ENCODE peak calls at places on chromosomes 5 and 9, in four cellular contexts. One of them, this sample, is unnamed.

GRCh38 chr5:172150514-172151425 is 37.3 kb downstream of the STK10 start:
- DNase-seq in cardiac fibroblast: peak
- DNase-seq in CD8-positive, alpha-beta T cell: no peak
- DNase-seq in retinal pigment epithelial cell: no peak
- DNase-seq in this sample: peak

GRCh38 chr5:84384604-84385575 is at the start of gene EDIL3:
- DNase-seq in cardiac fibroblast: peak
- DNase-seq in retinal pigment epithelial cell: no peak
- DNase-seq in CD8-positive, alpha-beta T cell: no peak
- DNase-seq in this sample: peak

GRCh38 chr9:124881138-124881743 is 19.3 kb downstream of the ARPC5L start:
- DNase-seq in CD8-positive, alpha-beta T cell: no peak
- DNase-seq in retinal pigment epithelial cell: no peak
- DNase-seq in cardiac fibroblast: no peak
- DNase-seq in this sample: no peak

GRCh38 chr5:51882647-51883046 is 499.4 kb downstream of the ISL1 start:
- DNase-seq in CD8-positive, alpha-beta T cell: no peak
- DNase-seq in retinal pigment epithelial cell: no peak
- DNase-seq in cardiac fibroblast: no peak
- DNase-seq in this sample: no peak

GRCh38 chr5:32692066-32692746 is 18.9 kb upstream of the NPR3 start:
- DNase-seq in cardiac fibroblast: peak
- DNase-seq in retinal pigment epithelial cell: peak
- DNase-seq in CD8-positive, alpha-beta T cell: no peak
- DNase-seq in this sample: peak

GRCh38 chr5:32562841-32563240 is 22.5 kb upstream of the SUB1 start:
- DNase-seq in CD8-positive, alpha-beta T cell: no peak
- DNase-seq in cardiac fibroblast: peak
- DNase-seq in retinal pigment epithelial cell: no peak
- DNase-seq in this sample: no peak

GRCh38 chr9:116589392-116590354 is 97.4 kb upstream of the TRIM32 start:
- DNase-seq in retinal pigment epithelial cell: no peak
- DNase-seq in CD8-positive, alpha-beta T cell: no peak
- DNase-seq in cardiac fibroblast: peak
- DNase-seq in this sample: peak

GRCh38 chr9:132833451-132834130 is 44.5 kb downstream of the AK8 start:
- DNase-seq in retinal pigment epithelial cell: no peak
- DNase-seq in cardiac fibroblast: no peak
- DNase-seq in CD8-positive, alpha-beta T cell: no peak
- DNase-seq in this sample: no peak

GRCh38 chr5:74408150-74409043 is 232.1 kb downstream of the ENC1 start:
- DNase-seq in retinal pigment epithelial cell: no peak
- DNase-seq in CD8-positive, alpha-beta T cell: no peak
- DNase-seq in cardiac fibroblast: no peak
- DNase-seq in this sample: no peak

GRCh38 chr5:61320860-61321259 is 11.2 kb upstream of the ZSWIM6 start:
- DNase-seq in CD8-positive, alpha-beta T cell: no peak
- DNase-seq in retinal pigment epithelial cell: no peak
- DNase-seq in cardiac fibroblast: no peak
- DNase-seq in this sample: no peak

GRCh38 chr5:170297589-170298462 is at the start of gene LCP2:
- DNase-seq in retinal pigment epithelial cell: no peak
- DNase-seq in CD8-positive, alpha-beta T cell: peak
- DNase-seq in cardiac fibroblast: no peak
- DNase-seq in this sample: no peak

GRCh38 chr9:4365055-4365454 is 65.2 kb upstream of the GLIS3 start:
- DNase-seq in cardiac fibroblast: no peak
- DNase-seq in retinal pigment epithelial cell: no peak
- DNase-seq in CD8-positive, alpha-beta T cell: no peak
- DNase-seq in this sample: no peak

GRCh38 chr5:131821221-131821620 is 24.4 kb upstream of the FNIP1 start:
- DNase-seq in cardiac fibroblast: no peak
- DNase-seq in CD8-positive, alpha-beta T cell: no peak
- DNase-seq in retinal pigment epithelial cell: no peak
- DNase-seq in this sample: peak

GRCh38 chr9:109354190-109354589 is 33.3 kb upstream of the EPB41L4B start:
- DNase-seq in cardiac fibroblast: no peak
- DNase-seq in retinal pigment epithelial cell: no peak
- DNase-seq in CD8-positive, alpha-beta T cell: no peak
- DNase-seq in this sample: no peak

GRCh38 chr9:109346904-109347303 is 26.0 kb upstream of the EPB41L4B start:
- DNase-seq in cardiac fibroblast: no peak
- DNase-seq in CD8-positive, alpha-beta T cell: no peak
- DNase-seq in retinal pigment epithelial cell: no peak
- DNase-seq in this sample: no peak

GRCh38 chr9:109351032-109351431 is 30.2 kb upstream of the EPB41L4B start:
- DNase-seq in retinal pigment epithelial cell: no peak
- DNase-seq in CD8-positive, alpha-beta T cell: no peak
- DNase-seq in cardiac fibroblast: no peak
- DNase-seq in this sample: no peak

DNA sequence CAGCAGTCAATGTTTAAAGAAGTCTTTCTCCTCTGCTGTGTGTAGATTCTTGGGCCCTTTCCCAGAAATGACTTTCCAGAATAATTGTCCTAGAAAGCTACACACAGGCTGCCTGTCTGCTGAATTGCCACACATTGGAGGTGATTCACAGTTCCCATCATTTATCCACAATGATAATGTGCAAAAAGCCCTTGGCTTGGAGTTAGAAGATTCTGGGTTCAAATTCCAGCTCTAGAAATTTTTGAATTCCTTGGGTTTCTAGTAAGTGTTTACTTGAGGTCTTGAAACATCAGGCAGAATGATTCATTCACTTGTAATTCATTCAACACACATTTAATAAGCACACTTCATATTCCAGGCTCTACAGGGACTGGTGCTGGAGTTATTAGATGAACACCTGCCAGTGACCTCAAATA is 28.6 kb upstream of the EPB41L4B start:
- DNase-seq in CD8-positive, alpha-beta T cell: no peak
- DNase-seq in retinal pigment epithelial cell: peak
- DNase-seq in cardiac fibroblast: peak
- DNase-seq in this sample: peak
- H3K4me3 ChIP-seq in CD8-positive, alpha-beta T cell: no peak
- H3K4me3 ChIP-seq in retinal pigment epithelial cell: no peak
- H3K4me3 ChIP-seq in cardiac fibroblast: no peak
- H3K4me3 ChIP-seq in this sample: no peak

GRCh38 chr5:128084228-128085167 is 932 bp downstream of the SLC12A2 start:
- DNase-seq in cardiac fibroblast: peak
- DNase-seq in CD8-positive, alpha-beta T cell: peak
- DNase-seq in retinal pigment epithelial cell: no peak
- DNase-seq in this sample: peak

GRCh38 chr5:128083033-128083810 is at the start of gene SLC12A2:
- DNase-seq in CD8-positive, alpha-beta T cell: peak
- DNase-seq in cardiac fibroblast: peak
- DNase-seq in retinal pigment epithelial cell: peak
- DNase-seq in this sample: peak

GRCh38 chr5:128082551-128083032 is 974 bp upstream of the SLC12A2 start:
- DNase-seq in cardiac fibroblast: no peak
- DNase-seq in retinal pigment epithelial cell: no peak
- DNase-seq in CD8-positive, alpha-beta T cell: no peak
- DNase-seq in this sample: no peak

GRCh38 chr5:128083811-128084227 is 253 bp downstream of the SLC12A2 start:
- DNase-seq in CD8-positive, alpha-beta T cell: no peak
- DNase-seq in cardiac fibroblast: peak
- DNase-seq in retinal pigment epithelial cell: no peak
- DNase-seq in this sample: peak

GRCh38 chr5:128081111-128081865 is 2.3 kb upstream of the SLC12A2 start:
- DNase-seq in cardiac fibroblast: peak
- DNase-seq in CD8-positive, alpha-beta T cell: no peak
- DNase-seq in retinal pigment epithelial cell: no peak
- DNase-seq in this sample: peak
- TF ChIP-seq CTCF in cardiac fibroblast: peak
- TF ChIP-seq CTCF in CD8-positive, alpha-beta T cell: no peak
- TF ChIP-seq CTCF in retinal pigment epithelial cell: peak
- TF ChIP-seq CTCF in this sample: peak

GRCh38 chr9:136927343-136928261 is 16.9 kb downstream of the FBXW5 start:
- DNase-seq in cardiac fibroblast: peak
- DNase-seq in CD8-positive, alpha-beta T cell: no peak
- DNase-seq in retinal pigment epithelial cell: no peak
- DNase-seq in this sample: peak
- H3K4me3 ChIP-seq in cardiac fibroblast: no peak
- H3K4me3 ChIP-seq in CD8-positive, alpha-beta T cell: no peak
- H3K4me3 ChIP-seq in retinal pigment epithelial cell: no peak
- H3K4me3 ChIP-seq in this sample: no peak

GRCh38 chr9:98805506-98806272 is 1.8 kb upstream of the GALNT12 start:
- DNase-seq in cardiac fibroblast: peak
- DNase-seq in CD8-positive, alpha-beta T cell: no peak
- DNase-seq in retinal pigment epithelial cell: peak
- DNase-seq in this sample: peak

GRCh38 chr9:98807070-98807810 is at the start of gene GALNT12:
- DNase-seq in CD8-positive, alpha-beta T cell: peak
- DNase-seq in cardiac fibroblast: no peak
- DNase-seq in retinal pigment epithelial cell: no peak
- DNase-seq in this sample: no peak

GRCh38 chr9:98808411-98808815 is 943 bp downstream of the GALNT12 start:
- DNase-seq in CD8-positive, alpha-beta T cell: no peak
- DNase-seq in cardiac fibroblast: no peak
- DNase-seq in retinal pigment epithelial cell: peak
- DNase-seq in this sample: no peak

GRCh38 chr9:98807811-98808195 is 333 bp downstream of the GALNT12 start:
- DNase-seq in cardiac fibroblast: no peak
- DNase-seq in retinal pigment epithelial cell: no peak
- DNase-seq in CD8-positive, alpha-beta T cell: no peak
- DNase-seq in this sample: no peak

GRCh38 chr9:98806394-98807069 is 938 bp upstream of the GALNT12 start:
- DNase-seq in retinal pigment epithelial cell: no peak
- DNase-seq in CD8-positive, alpha-beta T cell: no peak
- DNase-seq in cardiac fibroblast: no peak
- DNase-seq in this sample: peak
- TF ChIP-seq CTCF in retinal pigment epithelial cell: peak
- TF ChIP-seq CTCF in CD8-positive, alpha-beta T cell: no peak
- TF ChIP-seq CTCF in cardiac fibroblast: peak
- TF ChIP-seq CTCF in this sample: peak

GRCh38 chr9:106655966-106656365 is 207.0 kb upstream of the ZNF462 start:
- DNase-seq in CD8-positive, alpha-beta T cell: no peak
- DNase-seq in cardiac fibroblast: no peak
- DNase-seq in retinal pigment epithelial cell: no peak
- DNase-seq in this sample: no peak
- H3K4me3 ChIP-seq in CD8-positive, alpha-beta T cell: no peak
- H3K4me3 ChIP-seq in cardiac fibroblast: no peak
- H3K4me3 ChIP-seq in retinal pigment epithelial cell: no peak
- H3K4me3 ChIP-seq in this sample: no peak